ENCODE peak calls at places on chromosomes 16 and 17, in six cellular contexts. K, R, U, F, E and V are unnamed samples.

GRCh38 chr17:77474292-77474988 is 333.7 kb downstream of the SEC14L1 start:
- DNase-seq in F (peak; percentile 26), K (no peak), R (no peak), E (peak; percentile 52), U (no peak), V (no peak)

GRCh38 chr17:33266116-33266515 is 27.0 kb downstream of the ASIC2 start:
- DNase-seq in R (no peak), U (no peak), F (no peak), K (no peak), E (peak; percentile 50), V (peak; percentile 5)

GRCh38 chr16:19382084-19382801 is 35.4 kb upstream of the TMC5 start:
- DNase-seq in F (no peak), E (no peak), K (no peak), R (no peak), U (no peak), V (no peak)

GRCh38 chr16:84406006-84406963 is 37.9 kb downstream of the ATP2C2 start:
- DNase-seq in R (no peak), K (no peak), E (no peak), F (peak; percentile 8), U (no peak), V (no peak)

GRCh38 chr16:89402962-89403361 is 87.4 kb downstream of the ANKRD11 start:
- DNase-seq in K (no peak), U (no peak), R (no peak), E (no peak), F (no peak), V (no peak)

GRCh38 chr17:50170662-50171370 is 5.0 kb downstream of the SGCA start:
- DNase-seq in U (no peak), R (no peak), F (no peak), K (no peak), E (no peak), V (no peak)

GRCh38 chr17:82648761-82649474 is 674 bp upstream of the WDR45B start:
- DNase-seq in F (peak; percentile 18), U (peak; percentile 67), E (no peak), R (peak; percentile 53), K (peak; percentile 38), V (no peak)

GRCh38 chr17:80671039-80671822 is 126.6 kb downstream of the RPTOR start:
- DNase-seq in E (no peak), R (no peak), U (no peak), K (no peak), F (no peak), V (no peak)

GRCh38 chr16:70746708-70747424 is 54.1 kb downstream of the VAC14 start:
- DNase-seq in U (peak; percentile 92), R (peak; percentile 95), E (peak; percentile 92), K (peak; percentile 85), F (no peak), V (peak; percentile 65)

GRCh38 chr17:49104511-49105074 is 28.0 kb upstream of the B4GALNT2 start:
- DNase-seq in F (no peak), K (no peak), U (peak; percentile 27), E (peak; percentile 28), R (peak; percentile 56), V (no peak)

GRCh38 chr17:71412803-71413202 is 708.0 kb upstream of the SOX9 start:
- DNase-seq in U (no peak), F (no peak), E (peak; percentile 96), K (peak; percentile 50), R (peak; percentile 79), V (peak; percentile 92)

GRCh38 chr17:77126519-77126918 is 14.2 kb upstream of the SEC14L1 start:
- DNase-seq in R (no peak), K (no peak), E (no peak), F (no peak), U (no peak), V (no peak)

GRCh38 chr17:63646492-63646815 is 24.2 kb downstream of the MAP3K3 start:
- DNase-seq in K (no peak), U (no peak), F (no peak), R (no peak), E (no peak), V (no peak)

GRCh38 chr17:13415877-13416416 is 185.8 kb downstream of the HS3ST3A1 start:
- DNase-seq in R (peak; percentile 44), U (peak; percentile 67), K (peak; percentile 19), F (no peak), E (peak; percentile 93), V (no peak)

GRCh38 chr17:17957584-17957916 is 14.7 kb downstream of the TOM1L2 start:
- DNase-seq in F (no peak), U (no peak), E (peak; percentile 37), K (no peak), R (no peak), V (no peak)

GRCh38 chr16:27318399-27319256 is 4.9 kb downstream of the IL4R start:
- DNase-seq in E (no peak), F (peak; percentile 36), R (no peak), K (no peak), U (no peak), V (no peak)

GRCh38 chr16:13262270-13263090 is 361.1 kb downstream of the SHISA9 start:
- DNase-seq in U (no peak), R (no peak), F (no peak), K (no peak), E (no peak), V (no peak)

GRCh38 chr17:83103200-83103937 is 24.0 kb downstream of the METRNL start:
- DNase-seq in U (peak; percentile 81), R (no peak), E (peak; percentile 85), F (no peak), K (no peak), V (no peak)

GRCh38 chr16:85289760-85290625 is 177.7 kb upstream of the CIBAR2 start:
- DNase-seq in R (no peak), K (no peak), U (no peak), E (no peak), F (no peak), V (no peak)

GRCh38 chr16:85166699-85167588 is 54.7 kb upstream of the CIBAR2 start:
- DNase-seq in U (no peak), R (no peak), K (no peak), F (no peak), E (no peak), V (no peak)

GRCh38 chr17:40251576-40251975 is 32.5 kb downstream of the WIPF2 start:
- DNase-seq in U (no peak), E (peak; percentile 96), R (peak; percentile 69), F (no peak), K (peak; percentile 78), V (peak; percentile 94)

GRCh38 chr17:74842599-74843351 is 16.9 kb downstream of the GRIN2C start:
- DNase-seq in K (no peak), E (peak; percentile 85), U (no peak), R (peak; percentile 96), F (peak; percentile 64), V (no peak)